ENCODE peak calls at places on chromosomes 5 and 9, in five cellular contexts. B is memory B cell, R is AG04450, Z is NB4, V is WERI-Rb-1. F is an unnamed sample.

GRCh38 chr9:78601957-78602565 is 305.1 kb downstream of the PSAT1 start:
- DNase-seq in B (peak; percentile 30), R (no peak), Z (peak; percentile 39), V (peak; percentile 45), F (no peak)

GRCh38 chr5:179615203-179615602 is 8.3 kb downstream of the HNRNPH1 start:
- DNase-seq in B (no peak), R (no peak), Z (no peak), V (no peak), F (no peak)

GRCh38 chr5:31113101-31113500 is 80.4 kb upstream of the CDH6 start:
- DNase-seq in B (no peak), R (peak; percentile 37), Z (no peak), V (no peak), F (no peak)

GRCh38 chr9:78029601-78030552 is 1.7 kb downstream of the GNAQ start:
- DNase-seq in B (no peak), R (no peak), Z (peak; percentile 74), V (no peak), F (no peak)

GRCh38 chr5:132464155-132464939 is 26.2 kb downstream of the IRF1 start:
- DNase-seq in B (no peak), R (no peak), Z (peak; percentile 47), V (peak; percentile 41), F (no peak)

GRCh38 chr9:79570449-79571308 is 1.1 kb upstream of the TLE4 start:
- DNase-seq in B (peak; percentile 49), R (no peak), Z (peak; percentile 41), V (peak; percentile 47), F (peak; percentile 41)

GRCh38 chr9:35689601-35690446 is at the start of gene TPM2:
- DNase-seq in B (no peak), R (peak; percentile 84), Z (no peak), V (no peak), F (peak; percentile 81)

GRCh38 chr9:131263701-131264100 is 12.6 kb downstream of the FAM78A start:
- DNase-seq in B (no peak), R (no peak), Z (no peak), V (no peak), F (no peak)

GRCh38 chr5:57082441-57083067 is 91.3 kb upstream of the GPBP1 start:
- DNase-seq in B (no peak), R (no peak), Z (peak; percentile 19), V (no peak), F (no peak)

F was measured in amniotic stem cell.